ENCODE peak calls at places on chromosomes 4 and X, in ten cellular contexts. P, G, S, C, U, Z, D, V, T and H are unnamed samples.

GRCh38 chrX:45309096-45309495 is 108.4 kb upstream of the DIPK2B start:
- DNase-seq in C (no peak), V (peak; percentile 36), Z (no peak), G (no peak), P (no peak), S (no peak), T (no peak), U (no peak), D (no peak), H (no peak)

GRCh38 chr4:125464146-125464545 is 149.4 kb downstream of the FAT4 start:
- DNase-seq in C (no peak), S (no peak), U (no peak), T (no peak), Z (no peak), G (no peak), V (no peak), D (no peak), P (no peak), H (no peak)

GRCh38 chr4:156036496-156036895 is 82.8 kb upstream of the CTSO start:
- DNase-seq in D (no peak), V (no peak), U (no peak), C (no peak), Z (no peak), S (no peak), P (no peak), T (no peak), G (no peak), H (no peak)

GRCh38 chrX:69280956-69281355 is 115.7 kb upstream of the PJA1 start:
- DNase-seq in C (peak; percentile 60), V (no peak), U (no peak), D (no peak), T (no peak), Z (no peak), P (no peak), G (no peak), S (no peak), H (no peak)

GRCh38 chr4:107734120-107734519 is 14.1 kb upstream of the PAPSS1 start:
- DNase-seq in P (no peak), G (no peak), C (no peak), U (no peak), Z (no peak), D (no peak), V (peak; percentile 24), T (no peak), S (no peak), H (no peak)

GRCh38 chrX:117645639-117646038 is 471.0 kb downstream of the KLHL13 start:
- DNase-seq in G (no peak), P (no peak), S (no peak), V (no peak), Z (no peak), T (no peak), C (no peak), D (no peak), U (no peak), H (no peak)

GRCh38 chrX:119503484-119503861 is 35.2 kb downstream of the SLC25A5 start:
- DNase-seq in V (peak; percentile 83), G (no peak), P (peak; percentile 74), Z (no peak), T (no peak), D (peak; percentile 11), U (no peak), S (no peak), C (no peak), H (no peak)

GRCh38 chrX:78522601-78523000 is 136.5 kb downstream of the RTL3 start:
- DNase-seq in P (no peak), Z (no peak), G (no peak), T (no peak), V (no peak), U (no peak), S (no peak), D (no peak), C (no peak), H (peak; percentile 19)

GRCh38 chr4:138680251-138680650 is 335.3 kb upstream of the NOCT start:
- DNase-seq in Z (no peak), G (no peak), U (no peak), D (no peak), C (no peak), S (no peak), V (no peak), T (no peak), P (no peak), H (no peak)

GRCh38 chr4:15003441-15003890 is 1.2 kb downstream of the CPEB2 start:
- DNase-seq in U (peak; percentile 56), G (peak; percentile 30), Z (no peak), S (peak; percentile 65), T (peak; percentile 52), P (no peak), C (peak; percentile 60), D (no peak), V (peak; percentile 43), H (no peak)

GRCh38 chrX:19198448-19198847 is 76.2 kb upstream of the ADGRG2 start:
- DNase-seq in S (no peak), U (no peak), G (no peak), D (no peak), Z (no peak), P (no peak), V (no peak), T (no peak), C (no peak), H (no peak)

GRCh38 chr4:44121210-44121609 is 327.4 kb downstream of the KCTD8 start:
- DNase-seq in S (no peak), G (no peak), V (peak; percentile 2), D (no peak), T (no peak), C (no peak), U (no peak), P (peak; percentile 54), Z (no peak), H (no peak)

GRCh38 chr4:25914670-25915358 is 794 bp downstream of the SMIM20 start:
- DNase-seq in V (no peak), U (no peak), D (no peak), G (no peak), Z (no peak), T (no peak), P (no peak), C (no peak), S (peak; percentile 11), H (no peak)

GRCh38 chr4:128524311-128524710 is 236.7 kb upstream of the PGRMC2 start:
- DNase-seq in D (no peak), G (no peak), T (no peak), C (no peak), S (no peak), P (peak; percentile 73), Z (no peak), U (no peak), V (peak; percentile 81), H (no peak)

GRCh38 chr4:143714290-143714625 is 13.8 kb upstream of the FREM3 start:
- DNase-seq in Z (no peak), P (no peak), S (no peak), V (no peak), G (no peak), T (no peak), U (no peak), D (no peak), C (no peak), H (no peak)

GRCh38 chr4:85149656-85150055 is 183.2 kb upstream of the WDFY3 start:
- DNase-seq in S (no peak), V (peak; percentile 22), C (no peak), T (no peak), U (no peak), P (peak; percentile 89), D (no peak), Z (no peak), G (no peak), H (no peak)

GRCh38 chrX:129654652-129655546 is at the start of gene APLN:
- DNase-seq in G (no peak), S (no peak), U (no peak), C (peak; percentile 66), P (no peak), V (peak; percentile 52), D (peak; percentile 46), Z (no peak), T (no peak), H (peak; percentile 12)

GRCh38 chrX:87663421-87663820 is 145.8 kb downstream of the KLHL4 start:
- DNase-seq in G (no peak), T (no peak), Z (no peak), U (no peak), P (no peak), V (no peak), D (peak; percentile 60), S (no peak), C (no peak), H (no peak)

GRCh38 chr4:55308071-55308470 is 38.0 kb upstream of the SRD5A3 start:
- DNase-seq in S (no peak), Z (no peak), C (no peak), P (no peak), G (no peak), U (no peak), D (no peak), T (no peak), V (no peak), H (no peak)

GRCh38 chr4:83150563-83151330 is 36.2 kb upstream of the PLAC8 start:
- DNase-seq in C (no peak), D (no peak), Z (no peak), V (peak; percentile 20), U (no peak), P (no peak), G (no peak), T (no peak), S (no peak), H (no peak)

GRCh38 chr4:146235654-146236570 is 21.6 kb downstream of the REELD1 start:
- DNase-seq in S (no peak), Z (no peak), G (no peak), V (no peak), P (no peak), C (no peak), D (no peak), T (no peak), U (no peak), H (no peak)

GRCh38 chr4:25863347-25863784 is 578 bp upstream of the SEL1L3 start:
- DNase-seq in Z (no peak), V (no peak), U (no peak), G (no peak), S (peak; percentile 45), D (no peak), P (no peak), T (peak; percentile 58), C (peak; percentile 39), H (no peak)

GRCh38 chr4:56627375-56627774 is 53.7 kb downstream of the HOPX start:
- DNase-seq in V (no peak), U (no peak), P (no peak), Z (no peak), D (no peak), C (no peak), T (no peak), G (no peak), S (no peak), H (no peak)

GRCh38 chr4:77581724-77582123 is 23.9 kb upstream of the CXCL13 start:
- DNase-seq in V (no peak), T (no peak), G (no peak), U (no peak), C (no peak), P (no peak), D (no peak), Z (no peak), S (no peak), H (no peak)

GRCh38 chr4:84499065-84499982 is at the start of gene NKX6-1:
- DNase-seq in G (no peak), P (peak; percentile 31), T (peak; percentile 83), S (peak; percentile 38), U (no peak), D (peak; percentile 54), V (peak; percentile 61), Z (no peak), C (peak; percentile 16), H (peak; percentile 68)

GRCh38 chrX:103063918-103064434 is at the start of gene BEX1:
- DNase-seq in G (no peak), C (peak; percentile 94), Z (no peak), U (no peak), V (peak; percentile 84), T (peak; percentile 92), S (no peak), P (no peak), D (peak; percentile 48), H (peak; percentile 77)

GRCh38 chr4:37693450-37694190 is 7.4 kb upstream of the RELL1 start:
- DNase-seq in T (no peak), Z (no peak), G (no peak), U (no peak), P (peak; percentile 79), V (peak; percentile 95), S (no peak), C (no peak), D (no peak), H (no peak)

GRCh38 chrX:10447577-10448214 is 172.7 kb downstream of the MID1 start:
- DNase-seq in U (no peak), C (no peak), V (peak; percentile 69), D (no peak), Z (no peak), P (no peak), T (no peak), S (no peak), G (no peak), H (no peak)